ENCODE peak calls at places on chromosomes 11 and 22, in eight cellular contexts. C, L, F, H, W, A, J and T are unnamed samples.

GRCh38 chr11:16911658-16912057 is 102.6 kb downstream of the PLEKHA7 start:
- DNase-seq in C (no peak), L (no peak), F (no peak), H (no peak), W (no peak), A (no peak), J (no peak), T (no peak)

GRCh38 chr22:25689631-25690030 is 52.4 kb upstream of the MYO18B start:
- DNase-seq in C (no peak), L (no peak), F (no peak), H (no peak), W (no peak), A (no peak), J (no peak), T (no peak)

GRCh38 chr22:29121124-29121523 is 48.3 kb downstream of the KREMEN1 start:
- DNase-seq in C (no peak), L (no peak), F (no peak), H (no peak), W (no peak), A (no peak), J (no peak), T (no peak)

GRCh38 chr11:113817162-113817561 is 37.6 kb downstream of the CLDN25 start:
- DNase-seq in C (no peak), L (no peak), F (no peak), H (no peak), W (peak), A (no peak), J (no peak), T (no peak)

GRCh38 chr11:2589538-2589934 is 110.3 kb downstream of the KCNQ1OT1 start:
- DNase-seq in C (no peak), L (no peak), F (no peak), H (no peak), W (no peak), A (no peak), J (no peak), T (no peak)

GRCh38 chr11:61732705-61733104 is 19.7 kb upstream of the MYRF start:
- DNase-seq in C (no peak), L (no peak), F (no peak), H (no peak), W (peak), A (no peak), J (no peak), T (no peak)

GRCh38 chr11:95230054-95231034 is 658 bp downstream of the SESN3 start:
- DNase-seq in C (peak), L (peak), F (no peak), H (no peak), W (peak), A (peak), J (no peak), T (no peak)

GRCh38 chr11:61971177-61972111 is 4.0 kb upstream of the FTH1 start:
- DNase-seq in C (peak), L (peak), F (peak), H (peak), W (peak), A (no peak), J (peak), T (no peak)

GRCh38 chr11:34839969-34840368 is 76.2 kb downstream of the APIP start:
- DNase-seq in C (no peak), L (no peak), F (no peak), H (no peak), W (no peak), A (no peak), J (no peak), T (no peak)

GRCh38 chr11:126115820-126116319 is 53.2 kb upstream of the CDON start:
- DNase-seq in C (no peak), L (no peak), F (no peak), H (peak), W (peak), A (no peak), J (no peak), T (no peak)

GRCh38 chr11:68313574-68314202 is 1.3 kb downstream of the LRP5 start:
- DNase-seq in C (no peak), L (no peak), F (no peak), H (no peak), W (peak), A (no peak), J (no peak), T (no peak)

GRCh38 chr11:116778556-116778955 is 5.8 kb upstream of the BUD13 start:
- DNase-seq in C (no peak), L (no peak), F (no peak), H (no peak), W (peak), A (no peak), J (no peak), T (no peak)

GRCh38 chr22:20965888-20966855 is 883 bp upstream of the AIFM3 start:
- DNase-seq in C (no peak), L (no peak), F (no peak), H (no peak), W (no peak), A (no peak), J (no peak), T (no peak)

GRCh38 chr22:47167056-47167455 is 404.6 kb downstream of the TBC1D22A start:
- DNase-seq in C (no peak), L (no peak), F (peak), H (no peak), W (no peak), A (no peak), J (no peak), T (no peak)

GRCh38 chr11:134911514-134912180 is 499.6 kb upstream of the B3GAT1 start:
- DNase-seq in C (no peak), L (no peak), F (no peak), H (no peak), W (no peak), A (no peak), J (no peak), T (no peak)

GRCh38 chr11:63274776-63275175 is 31.4 kb upstream of the SLC22A25 start:
- DNase-seq in C (no peak), L (no peak), F (no peak), H (no peak), W (no peak), A (no peak), J (no peak), T (no peak)

GRCh38 chr11:2819316-2819715 is 66.3 kb downstream of the CDKN1C start:
- DNase-seq in C (no peak), L (no peak), F (no peak), H (no peak), W (no peak), A (no peak), J (no peak), T (no peak)